ENCODE peak calls at places on chromosomes 13 and 19, in eight cellular contexts. F is memory B cell, J is hepatic stellate cell, W is AG08395, C is heart right ventricle, X is glomerular endothelial cell, P is ELF-1, H is EH. R is an unnamed sample.

GRCh38 chr13:113211774-113212173 is 2.4 kb downstream of the CUL4A start:
- DNase-seq in F (no peak), C (peak), W (no peak), H (no peak), J (no peak), X (no peak), P (peak), R (no peak)

GRCh38 chr19:57850553-57851017 is 926 bp downstream of the ZNF587 start:
- DNase-seq in X (no peak), W (peak), J (no peak), F (no peak), P (peak), C (no peak), H (peak), R (no peak)

GRCh38 chr13:27211771-27212364 is 39.5 kb upstream of the RPL21 start:
- DNase-seq in X (no peak), J (no peak), C (no peak), P (no peak), W (no peak), H (peak), F (no peak), R (no peak)

GRCh38 chr19:5060591-5061339 is 91.9 kb downstream of the KDM4B start:
- DNase-seq in C (no peak), W (no peak), F (no peak), P (no peak), H (no peak), J (no peak), X (no peak), R (no peak)

GRCh38 chr19:6774821-6775707 is 2.6 kb downstream of the VAV1 start:
- DNase-seq in C (no peak), X (no peak), W (no peak), F (no peak), J (no peak), H (no peak), P (no peak), R (no peak)

GRCh38 chr19:46218160-46218559 is 11.4 kb upstream of the IGFL1 start:
- DNase-seq in F (no peak), W (no peak), C (no peak), P (peak), H (peak), J (no peak), X (no peak), R (no peak)

GRCh38 chr19:52600639-52601024 is 30.5 kb downstream of the ZNF701 start:
- DNase-seq in C (peak), W (no peak), J (no peak), X (no peak), P (no peak), H (no peak), F (no peak), R (no peak)

GRCh38 chr13:28494861-28495585 is at the start of gene FLT1:
- DNase-seq in C (peak), H (peak), F (no peak), W (peak), X (no peak), J (peak), P (peak), R (no peak)

GRCh38 chr19:10091370-10091687 is 5.2 kb downstream of the SHFL start:
- DNase-seq in W (no peak), C (no peak), X (no peak), F (no peak), P (no peak), H (no peak), J (no peak), R (no peak)

GRCh38 chr13:76609643-76610042 is 276.6 kb downstream of the KCTD12 start:
- DNase-seq in W (no peak), C (no peak), F (no peak), X (no peak), J (no peak), P (no peak), H (no peak), R (no peak)

R was measured in NCI-H2081 treated with DMSO at 0.1 percent for 48 hours.